ENCODE peak calls at places on chromosome 19, in ten cellular contexts. W, F, A, K, M, R, U, E, Z and B are unnamed samples.

GRCh38 chr19:13260883-13261653 is 110.9 kb downstream of the IER2 start:
- DNase-seq in E (no peak), K (peak; percentile 88), Z (no peak), W (no peak), R (no peak), U (peak; percentile 54), A (peak; percentile 89), F (peak; percentile 97), M (peak; percentile 27), B (no peak)

GRCh38 chr19:30593358-30593757 is 221.2 kb downstream of the ZNF536 start:
- DNase-seq in M (no peak), R (no peak), K (no peak), W (no peak), A (no peak), Z (no peak), E (no peak), F (no peak), U (no peak), B (no peak)

GRCh38 chr19:51525731-51526130 is 5.7 kb downstream of the SIGLEC6 start:
- DNase-seq in M (no peak), E (no peak), R (no peak), K (no peak), F (no peak), A (no peak), W (no peak), U (no peak), Z (no peak), B (no peak)

GRCh38 chr19:21824679-21825078 is 11.3 kb downstream of the ZNF43 start:
- DNase-seq in U (no peak), R (no peak), Z (no peak), A (no peak), F (no peak), E (no peak), W (no peak), M (no peak), K (peak; percentile 37), B (no peak)

GRCh38 chr19:47113446-47114348 is at the start of gene ZC3H4:
- DNase-seq in W (peak; percentile 94), U (peak; percentile 95), E (peak; percentile 97), R (peak; percentile 91), Z (peak; percentile 97), F (peak; percentile 96), K (peak; percentile 86), M (peak; percentile 96), A (peak; percentile 93), B (peak; percentile 91)

GRCh38 chr19:11017275-11018035 is 56.6 kb downstream of the SMARCA4 start:
- DNase-seq in U (no peak), Z (no peak), W (no peak), R (no peak), A (no peak), M (no peak), F (no peak), E (no peak), K (no peak), B (no peak)

GRCh38 chr19:49684251-49684982 is 5.0 kb upstream of the ADM5 start:
- DNase-seq in R (no peak), W (no peak), Z (no peak), K (no peak), F (peak; percentile 47), A (peak; percentile 35), U (no peak), E (peak; percentile 42), M (peak; percentile 39), B (peak; percentile 58)

GRCh38 chr19:4671182-4671851 is 1.2 kb upstream of the MYDGF start:
- DNase-seq in R (no peak), M (no peak), Z (no peak), E (no peak), K (no peak), F (no peak), U (no peak), A (no peak), W (no peak), B (no peak)

GRCh38 chr19:18477974-18478373 is 40.0 kb upstream of the ISYNA1 start:
- DNase-seq in K (no peak), A (no peak), R (no peak), F (no peak), W (no peak), U (no peak), E (no peak), Z (no peak), M (no peak), B (no peak)

GRCh38 chr19:18476507-18477041 is 38.6 kb upstream of the ISYNA1 start:
- DNase-seq in K (no peak), M (no peak), F (peak; percentile 25), A (no peak), Z (no peak), R (no peak), E (no peak), W (no peak), U (no peak), B (no peak)

GRCh38 chr19:18475762-18476331 is 37.9 kb upstream of the ISYNA1 start:
- DNase-seq in W (no peak), F (no peak), K (no peak), Z (no peak), E (no peak), R (no peak), M (no peak), U (no peak), A (no peak), B (no peak)

GRCh38 chr19:18478545-18479311 is 40.8 kb upstream of the ISYNA1 start:
- DNase-seq in M (peak; percentile 84), E (no peak), K (peak; percentile 81), U (peak; percentile 73), W (peak; percentile 87), F (peak; percentile 93), A (peak; percentile 34), Z (peak; percentile 84), R (no peak), B (peak; percentile 81)

GRCh38 chr19:18477042-18477760 is 39.3 kb upstream of the ISYNA1 start:
- DNase-seq in K (no peak), Z (no peak), E (no peak), U (no peak), F (peak; percentile 57), M (peak; percentile 48), W (no peak), A (peak; percentile 40), R (no peak), B (no peak)
- H3K27me3 ChIP-seq in K (no peaks in the 10 kb centered on the region), Z (no peaks in the 10 kb centered on the region), E (no peaks in the 10 kb centered on the region), U (no peaks in the 10 kb centered on the region), F (no peaks in the 10 kb centered on the region), M (no peaks in the 10 kb centered on the region), W (no peaks in the 10 kb centered on the region), A (no peaks in the 10 kb centered on the region), R (no peaks in the 10 kb centered on the region), B (no peaks in the 10 kb centered on the region)

DNA sequence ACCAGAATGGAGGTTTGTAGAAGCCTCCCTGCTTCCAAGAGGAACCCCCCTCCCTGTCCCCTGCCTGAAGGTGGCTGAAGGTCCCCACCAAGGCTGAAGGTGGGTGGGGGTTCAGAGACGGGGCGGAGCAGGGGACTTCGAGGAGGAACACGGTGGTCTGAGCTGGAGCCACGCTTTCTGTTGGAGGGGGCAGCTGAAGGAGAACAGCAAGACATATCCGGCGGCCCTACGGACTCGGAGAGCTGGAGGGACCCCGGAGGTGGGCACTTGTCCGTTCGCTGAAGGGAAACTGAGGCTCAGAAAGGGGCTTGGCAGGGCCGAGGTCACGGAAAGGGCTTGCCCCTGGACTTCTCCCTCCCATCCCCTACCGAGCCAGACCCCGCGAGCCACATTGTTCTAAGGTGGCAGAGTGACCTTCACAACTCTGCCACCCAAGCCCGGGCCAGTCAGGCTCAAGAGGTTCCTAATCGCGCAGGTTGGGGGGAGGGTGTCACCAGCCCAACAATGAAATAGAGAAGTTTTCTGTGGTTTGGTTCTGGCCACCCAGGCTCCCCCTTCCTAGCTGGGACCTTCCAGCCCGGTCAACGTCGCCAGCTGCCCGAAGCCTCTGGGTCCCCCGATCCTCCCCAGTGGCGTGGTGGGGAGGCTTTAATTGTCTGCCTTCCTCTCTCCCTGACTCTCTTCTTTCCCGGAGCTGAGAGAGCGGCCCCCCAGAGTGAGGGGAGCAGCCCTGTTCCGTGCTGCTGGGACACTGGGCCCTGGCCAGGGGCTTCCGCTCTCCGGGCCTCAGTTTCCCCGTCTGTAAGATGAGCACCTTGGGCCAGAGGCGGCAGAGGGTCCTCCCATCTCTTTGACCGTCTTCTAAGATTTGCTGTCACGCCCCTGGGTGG is 15.5 kb upstream of the KCNN1 start:
- DNase-seq in F (no peak), W (no peak), Z (no peak), A (no peak), E (peak; percentile 43), R (no peak), U (no peak), M (no peak), K (no peak), B (no peak)
- H3K4me1 ChIP-seq in F (no peaks in the 10 kb centered on the region), W (peaks cover 15% of the 10 kb centered on the region), Z (peaks cover 36% of the 10 kb centered on the region), A (no peaks in the 10 kb centered on the region), E (peaks cover 49% of the 10 kb centered on the region), R (peaks cover 24% of the 10 kb centered on the region), U (peaks cover 57% of the 10 kb centered on the region), M (peaks cover 2% of the 10 kb centered on the region), K (peaks cover 2% of the 10 kb centered on the region), B (no peaks in the 10 kb centered on the region)

GRCh38 chr19:18333680-18334079 is 6.7 kb upstream of the PGPEP1 start:
- DNase-seq in U (no peak), K (no peak), E (no peak), M (no peak), W (no peak), Z (no peak), R (no peak), F (no peak), A (no peak), B (no peak)

GRCh38 chr19:18329035-18329376 is 6.1 kb upstream of the LSM4 start:
- DNase-seq in K (no peak), Z (no peak), W (no peak), E (no peak), M (no peak), F (no peak), R (no peak), A (no peak), U (no peak), B (no peak)

GRCh38 chr19:18328340-18329034 is 5.6 kb upstream of the LSM4 start:
- DNase-seq in W (peak; percentile 89), K (peak; percentile 95), F (peak; percentile 98), M (peak; percentile 99), E (peak; percentile 97), R (peak; percentile 79), A (peak; percentile 97), Z (peak; percentile 97), U (peak; percentile 96), B (peak; percentile 91)

GRCh38 chr19:18332917-18333530 is 7.4 kb upstream of the PGPEP1 start:
- DNase-seq in W (no peak), U (no peak), K (no peak), R (no peak), M (no peak), Z (no peak), F (no peak), A (no peak), E (no peak), B (no peak)

DNA sequence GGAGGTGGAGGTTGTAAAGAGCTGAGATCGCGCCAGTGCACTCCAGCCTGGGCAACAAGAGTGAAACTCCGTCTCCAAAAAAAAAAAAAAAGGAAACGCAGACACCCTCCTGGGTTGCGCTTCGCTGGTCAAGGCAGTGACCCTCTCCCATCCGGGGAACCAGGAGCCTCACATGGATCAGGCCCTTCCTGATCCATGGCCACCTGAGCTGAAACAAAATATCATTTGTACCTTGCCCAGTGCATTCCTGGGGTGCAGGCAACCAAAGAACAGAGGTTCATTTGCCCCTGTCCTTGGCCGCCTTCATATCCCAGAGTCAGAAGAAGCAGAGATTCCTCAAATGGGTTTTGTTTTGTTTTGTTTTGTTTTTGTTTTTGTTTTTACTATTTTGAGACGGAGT is 8.0 kb upstream of the LSM4 start:
- DNase-seq in M (no peak), R (no peak), K (no peak), E (no peak), Z (no peak), U (no peak), F (no peak), W (no peak), A (no peak), B (no peak)
- H3K27me3 ChIP-seq in M (no peaks in the 10 kb centered on the region), R (no peaks in the 10 kb centered on the region), K (no peaks in the 10 kb centered on the region), E (no peaks in the 10 kb centered on the region), Z (no peaks in the 10 kb centered on the region), U (no peaks in the 10 kb centered on the region), F (no peaks in the 10 kb centered on the region), W (no peaks in the 10 kb centered on the region), A (no peaks in the 10 kb centered on the region), B (no peaks in the 10 kb centered on the region)

GRCh38 chr19:6219592-6220290 is 60.0 kb downstream of the MLLT1 start:
- DNase-seq in E (no peak), U (no peak), A (no peak), F (peak; percentile 14), R (no peak), Z (no peak), M (no peak), K (no peak), W (no peak), B (peak; percentile 43)
- H3K4me1 ChIP-seq in E (peaks cover 19% of the 10 kb centered on the region), U (no peaks in the 10 kb centered on the region), A (no peaks in the 10 kb centered on the region), F (peaks cover 25% of the 10 kb centered on the region), R (peaks cover 4% of the 10 kb centered on the region), Z (peaks cover 21% of the 10 kb centered on the region), M (no peaks in the 10 kb centered on the region), K (peaks cover 16% of the 10 kb centered on the region), W (peaks cover 57% of the 10 kb centered on the region), B (peaks cover 6% of the 10 kb centered on the region)